ENCODE peak calls at places on chromosome 3, in nine cellular contexts. E is keratinocyte; R is AG04450; I is CD8-positive, alpha-beta T cell; N is Panc1; V is osteoblast; M is fibroblast of mammary gland; K is uterus; H is natural killer cell. A is an unnamed sample.

GRCh38 chr3:31725568-31725967 is 192.8 kb downstream of the STT3B start:
- DNase-seq in E (no peak), R (no peak), I (no peak), N (no peak), V (no peak), M (no peak), K (no peak), H (no peak), A (no peak)

GRCh38 chr3:11288786-11289637 is 16.8 kb downstream of the ATG7 start:
- DNase-seq in E (peak), R (peak), I (no peak), N (peak), V (peak), M (peak), K (no peak), H (no peak), A (no peak)

GRCh38 chr3:67863869-67864268 is 209.5 kb upstream of the SUCLG2 start:
- DNase-seq in E (no peak), R (no peak), I (no peak), N (no peak), V (no peak), M (peak), K (no peak), H (no peak), A (no peak)

GRCh38 chr3:29697989-29698388 is 417.1 kb downstream of the RBMS3 start:
- DNase-seq in E (no peak), R (no peak), I (no peak), N (no peak), V (peak), M (peak), K (no peak), H (no peak), A (no peak)

GRCh38 chr3:141686477-141687280 is 51.4 kb upstream of the RNF7 start:
- DNase-seq in E (no peak), R (no peak), I (no peak), N (peak), V (peak), M (peak), K (peak), H (no peak), A (no peak)

GRCh38 chr3:107065094-107065861 is 312.0 kb upstream of the CCDC54 start:
- DNase-seq in E (no peak), R (no peak), I (no peak), N (no peak), V (no peak), M (peak), K (no peak), H (no peak), A (no peak)

GRCh38 chr3:38988955-38989354 is 62.8 kb downstream of the SCN11A start:
- DNase-seq in E (no peak), R (no peak), I (no peak), N (no peak), V (peak), M (no peak), K (no peak), H (no peak), A (no peak)

GRCh38 chr3:37741644-37742043 is 120.0 kb upstream of the CTDSPL start:
- DNase-seq in E (no peak), R (no peak), I (no peak), N (no peak), V (peak), M (peak), K (no peak), H (no peak), A (no peak)

GRCh38 chr3:171503817-171504216 is 43.6 kb upstream of the TNIK start:
- DNase-seq in E (no peak), R (no peak), I (no peak), N (no peak), V (no peak), M (no peak), K (no peak), H (no peak), A (no peak)

GRCh38 chr3:151328298-151329036 is 882 bp downstream of the P2RY13 start:
- DNase-seq in E (no peak), R (no peak), I (peak), N (no peak), V (no peak), M (peak), K (no peak), H (peak), A (no peak)

GRCh38 chr3:107985496-107985895 is 105.3 kb downstream of the CD47 start:
- DNase-seq in E (no peak), R (no peak), I (peak), N (no peak), V (no peak), M (no peak), K (no peak), H (no peak), A (no peak)

GRCh38 chr3:30007668-30008067 is 598.7 kb upstream of the TGFBR2 start:
- DNase-seq in E (no peak), R (no peak), I (no peak), N (no peak), V (no peak), M (peak), K (no peak), H (no peak), A (no peak)

GRCh38 chr3:150291515-150291914 is 116.6 kb upstream of the TSC22D2 start:
- DNase-seq in E (no peak), R (no peak), I (no peak), N (no peak), V (no peak), M (no peak), K (no peak), H (no peak), A (no peak)

GRCh38 chr3:5201536-5201935 is 14.0 kb downstream of the EDEM1 start:
- DNase-seq in E (no peak), R (no peak), I (no peak), N (no peak), V (no peak), M (no peak), K (no peak), H (no peak), A (no peak)

GRCh38 chr3:2783261-2783660 is 326.9 kb downstream of the IL5RA start:
- DNase-seq in E (no peak), R (no peak), I (no peak), N (no peak), V (no peak), M (no peak), K (no peak), H (no peak), A (no peak)

GRCh38 chr3:133531981-133532380 is 41.5 kb upstream of the CDV3 start:
- DNase-seq in E (no peak), R (peak), I (no peak), N (no peak), V (peak), M (peak), K (no peak), H (no peak), A (no peak)

GRCh38 chr3:74463515-74463914 is 150.9 kb downstream of the CNTN3 start:
- DNase-seq in E (no peak), R (no peak), I (no peak), N (no peak), V (no peak), M (no peak), K (no peak), H (no peak), A (no peak)

GRCh38 chr3:65927576-65927975 is 111.1 kb downstream of the MAGI1 start:
- DNase-seq in E (no peak), R (no peak), I (no peak), N (no peak), V (no peak), M (peak), K (no peak), H (no peak), A (no peak)

GRCh38 chr3:75192065-75192658 is 472.0 kb upstream of the FRG2C start:
- DNase-seq in E (no peak), R (no peak), I (peak), N (peak), V (no peak), M (peak), K (no peak), H (peak), A (peak)

GRCh38 chr3:33115024-33115768 is 1.4 kb downstream of the CRTAP start:
- DNase-seq in E (peak), R (peak), I (no peak), N (no peak), V (peak), M (peak), K (peak), H (no peak), A (no peak)

GRCh38 chr3:11204697-11205397 is 50.6 kb downstream of the HRH1 start:
- DNase-seq in E (no peak), R (no peak), I (no peak), N (no peak), V (no peak), M (no peak), K (no peak), H (no peak), A (no peak)

GRCh38 chr3:29597376-29598008 is 316.6 kb downstream of the RBMS3 start:
- DNase-seq in E (no peak), R (no peak), I (no peak), N (no peak), V (no peak), M (no peak), K (no peak), H (no peak), A (no peak)

DNA sequence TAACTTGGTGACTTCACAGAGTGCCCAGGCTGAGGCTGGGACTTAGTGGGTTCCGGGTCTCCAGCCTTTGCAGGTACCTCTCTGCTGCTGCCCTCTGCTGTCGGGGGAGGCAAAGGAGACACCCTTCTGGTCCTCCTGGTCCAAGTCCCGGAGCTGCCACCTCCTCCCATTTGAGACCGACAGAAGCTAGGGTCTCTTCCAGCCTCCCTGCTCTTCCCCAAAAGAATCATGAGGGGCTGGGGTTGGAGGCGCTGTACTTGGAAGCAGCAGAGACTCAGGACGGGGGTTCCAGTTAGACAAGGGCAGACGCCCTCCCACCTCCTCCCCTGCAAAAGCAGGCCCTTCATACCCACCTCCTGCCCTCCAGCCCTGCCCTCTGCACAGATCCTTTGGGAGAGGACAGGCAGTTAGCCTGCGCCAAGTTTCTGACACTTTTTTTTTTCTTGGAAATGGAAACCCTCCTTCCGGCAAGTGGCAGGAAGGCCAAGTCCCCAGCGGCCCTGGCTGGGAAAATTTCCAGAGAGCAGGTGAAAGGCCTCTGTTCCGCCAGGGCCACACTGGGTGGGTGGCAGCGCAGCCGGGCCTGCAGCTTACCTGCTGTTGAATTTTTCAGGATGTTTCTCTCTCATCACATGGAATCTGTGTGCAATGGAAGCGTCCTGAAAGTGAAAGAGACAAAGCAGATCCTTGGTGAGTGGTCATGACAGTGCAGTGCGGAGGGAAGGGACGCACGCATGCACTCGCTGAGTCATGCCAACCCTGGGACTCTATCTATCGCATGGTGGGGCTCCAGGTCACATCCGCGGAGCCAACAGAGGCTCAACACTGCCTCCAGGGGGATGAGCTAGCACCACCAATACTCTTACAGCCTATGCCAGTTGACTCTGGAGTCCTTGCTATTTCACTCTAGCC is 119.9 kb downstream of the DGKG start:
- DNase-seq in E (peak), R (no peak), I (peak), N (no peak), V (peak), M (peak), K (peak), H (peak), A (no peak)
- TF ChIP-seq CTCF in E (peak), R (peak), I (no peak), N (peak), V (peak), M (peak), K (peak), H (peak), A (peak)

DNA sequence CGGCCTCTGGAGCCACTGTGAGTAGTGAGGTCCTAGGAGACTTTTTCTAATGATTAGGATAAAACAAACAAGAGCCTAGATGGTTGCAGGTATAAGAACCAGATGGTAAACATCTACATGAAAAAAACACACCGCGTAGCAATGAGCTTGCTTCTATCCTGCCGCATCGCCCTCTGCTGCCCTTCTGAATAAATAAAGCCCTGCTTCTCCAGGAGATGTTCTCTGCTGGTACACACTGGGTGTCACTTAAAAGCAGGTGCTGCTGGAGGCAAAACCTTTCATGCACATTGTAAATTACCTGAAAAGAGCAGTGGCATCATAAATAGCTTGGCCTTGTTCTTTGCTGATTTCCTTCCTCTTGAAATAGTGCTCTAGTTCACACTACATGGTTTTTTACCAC is 164.4 kb upstream of the TOPAZ1 start:
- DNase-seq in E (no peak), R (no peak), I (no peak), N (no peak), V (no peak), M (no peak), K (no peak), H (no peak), A (no peak)
- TF ChIP-seq CTCF in E (no peak), R (no peak), I (no peak), N (peak), V (no peak), M (peak), K (no peak), H (no peak), A (no peak)

GRCh38 chr3:16606398-16606797 is 1.2 kb upstream of the DAZL start:
- DNase-seq in E (no peak), R (no peak), I (no peak), N (no peak), V (peak), M (peak), K (no peak), H (no peak), A (no peak)

GRCh38 chr3:16601539-16602005 is 3.7 kb downstream of the DAZL start:
- DNase-seq in E (no peak), R (no peak), I (no peak), N (no peak), V (no peak), M (no peak), K (no peak), H (no peak), A (no peak)

GRCh38 chr3:16604887-16605602 is at the start of gene DAZL:
- DNase-seq in E (no peak), R (no peak), I (no peak), N (no peak), V (no peak), M (no peak), K (no peak), H (no peak), A (no peak)

GRCh38 chr3:16605966-16606365 is 743 bp upstream of the DAZL start:
- DNase-seq in E (no peak), R (no peak), I (no peak), N (no peak), V (no peak), M (no peak), K (no peak), H (no peak), A (no peak)

DNA sequence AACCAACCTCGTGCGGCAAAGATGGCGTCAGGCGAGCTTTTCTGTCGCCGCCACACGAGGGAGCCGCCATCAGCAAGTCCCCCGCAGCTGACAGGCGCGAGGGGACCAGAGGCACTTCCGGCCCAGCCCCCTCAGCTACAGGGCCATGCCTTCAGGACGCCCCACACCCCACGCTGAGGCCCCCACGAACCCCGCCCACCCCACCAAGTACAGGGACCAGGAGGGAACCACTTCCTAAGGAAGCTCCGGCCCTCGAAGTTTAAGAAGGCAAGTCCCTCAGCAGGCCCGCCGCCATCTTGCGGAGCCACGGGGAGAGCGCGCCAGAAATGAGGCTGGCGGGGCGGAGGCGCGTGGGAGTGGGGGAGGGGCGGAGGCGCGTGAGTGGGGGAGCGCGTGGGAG is 790 bp downstream of the DAZL start:
- DNase-seq in E (no peak), R (no peak), I (no peak), N (no peak), V (peak), M (no peak), K (no peak), H (no peak), A (no peak)
- TF ChIP-seq CTCF in E (no peak), R (no peak), I (no peak), N (peak), V (no peak), M (no peak), K (no peak), H (no peak), A (no peak)

GRCh38 chr3:167394003-167394402 is 13.9 kb upstream of the ZBBX start:
- DNase-seq in E (no peak), R (no peak), I (no peak), N (no peak), V (no peak), M (peak), K (no peak), H (no peak), A (no peak)
- TF ChIP-seq CTCF in E (no peak), R (no peak), I (no peak), N (no peak), V (no peak), M (peak), K (no peak), H (no peak), A (peak)

GRCh38 chr3:146640955-146641867 is 36.1 kb upstream of the PLSCR5 start:
- DNase-seq in E (peak), R (peak), I (no peak), N (no peak), V (no peak), M (peak), K (no peak), H (no peak), A (no peak)
- TF ChIP-seq CTCF in E (peak), R (peak), I (peak), N (peak), V (peak), M (peak), K (peak), H (peak), A (peak)

DNA sequence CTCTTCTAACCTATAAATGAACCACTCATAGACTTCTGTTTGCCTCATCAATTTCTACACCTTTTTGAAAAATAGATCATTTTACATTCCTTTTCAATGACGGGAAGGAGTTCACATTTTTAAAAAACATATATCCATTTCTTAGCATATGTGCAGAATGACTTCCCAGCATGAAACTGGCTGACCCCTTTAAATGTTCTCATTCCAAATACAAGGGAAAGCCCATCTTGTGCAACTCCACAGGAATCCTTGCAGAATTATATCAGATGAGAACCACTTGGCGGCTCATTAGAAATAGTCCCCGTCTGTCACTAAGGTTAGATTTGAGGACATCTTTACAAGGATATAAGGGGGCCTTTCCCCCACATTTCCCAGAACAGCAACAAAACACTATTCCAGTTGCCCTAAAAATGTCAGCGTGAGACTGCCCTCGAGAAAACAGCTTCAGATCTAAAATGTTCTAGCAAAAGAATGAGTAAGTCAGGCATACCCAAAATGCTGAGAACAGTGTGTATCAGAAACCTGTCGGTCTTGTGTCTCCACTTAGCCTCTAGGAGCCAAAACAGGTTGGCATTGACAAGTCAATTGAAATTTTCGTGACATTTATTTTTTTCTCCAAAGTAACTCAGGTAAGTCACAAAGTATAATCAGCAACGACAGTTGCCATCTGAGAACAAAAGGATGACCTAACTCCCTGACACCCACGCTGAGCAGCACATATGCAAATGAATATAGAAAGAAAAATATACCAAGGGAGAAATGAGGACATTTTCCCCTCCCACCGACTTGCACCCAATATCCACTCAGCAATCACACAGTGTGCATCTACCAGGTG is 63.1 kb downstream of the FOXP1 start:
- DNase-seq in E (no peak), R (no peak), I (no peak), N (no peak), V (no peak), M (no peak), K (no peak), H (no peak), A (no peak)
- TF ChIP-seq CTCF in E (no peak), R (no peak), I (no peak), N (no peak), V (no peak), M (no peak), K (no peak), H (no peak), A (no peak)

GRCh38 chr3:124316034-124316287 is 324.0 kb upstream of the ROPN1 start:
- DNase-seq in E (no peak), R (no peak), I (no peak), N (no peak), V (no peak), M (no peak), K (no peak), H (no peak), A (no peak)
- TF ChIP-seq CTCF in E (no peak), R (no peak), I (no peak), N (no peak), V (no peak), M (no peak), K (no peak), H (no peak), A (no peak)

DNA sequence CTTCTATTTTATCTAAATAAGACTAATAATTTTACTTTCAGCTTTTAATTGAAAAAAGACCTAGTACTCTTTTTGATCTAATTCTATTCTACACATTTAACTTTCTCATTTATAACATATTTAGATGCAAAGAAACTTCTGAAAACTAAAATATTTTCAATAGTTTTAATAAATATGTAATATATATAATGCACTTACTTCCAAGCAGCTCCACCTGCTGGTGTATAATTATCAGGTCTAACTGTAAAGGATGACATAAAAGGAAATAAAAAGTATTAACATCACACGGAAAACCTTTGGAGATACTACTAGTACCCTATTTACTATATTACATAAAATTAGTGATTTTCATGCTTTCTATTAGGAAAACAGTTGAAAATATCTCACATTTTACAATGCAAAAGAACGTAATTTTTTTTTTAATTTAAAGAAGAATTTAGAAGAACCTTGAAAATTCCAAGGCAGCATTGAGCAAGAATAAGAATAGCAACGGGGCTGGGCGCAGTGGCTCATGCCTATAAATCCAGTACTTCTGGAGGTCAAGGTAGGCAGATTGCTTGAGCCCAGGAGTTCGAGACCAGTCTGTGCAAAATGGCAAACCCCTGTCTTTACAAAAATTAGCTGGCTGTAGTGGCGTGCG is 10.2 kb downstream of the PLSCR5 start:
- DNase-seq in E (no peak), R (no peak), I (no peak), N (no peak), V (peak), M (peak), K (no peak), H (no peak), A (no peak)
- TF ChIP-seq CTCF in E (no peak), R (peak), I (peak), N (peak), V (peak), M (peak), K (no peak), H (peak), A (peak)

GRCh38 chr3:23832523-23832922 is 26.8 kb downstream of the UBE2E1 start:
- DNase-seq in E (no peak), R (no peak), I (no peak), N (no peak), V (no peak), M (no peak), K (no peak), H (no peak), A (no peak)
- TF ChIP-seq CTCF in E (no peak), R (no peak), I (no peak), N (no peak), V (no peak), M (no peak), K (no peak), H (no peak), A (no peak)

A was measured in progenitor cell of endocrine pancreas.